ENCODE peak calls at places on chromosome 4, in four cellular contexts. One of them, this sample, is unnamed.

GRCh38 chr4:65747386-65747785 is 77.1 kb upstream of the EPHA5 start:
- DNase-seq in K562: no peak
- DNase-seq in WTC11: no peak
- DNase-seq in HepG2: no peak
- DNase-seq in this sample: no peak

GRCh38 chr4:140031706-140032105 is 122.3 kb downstream of the MAML3 start:
- DNase-seq in K562: no peak
- DNase-seq in WTC11: no peak
- DNase-seq in HepG2: no peak
- DNase-seq in this sample: no peak

GRCh38 chr4:75723117-75723801 is 1.1 kb upstream of the USO1 start:
- DNase-seq in K562: no peak
- DNase-seq in WTC11: no peak
- DNase-seq in HepG2: peak
- DNase-seq in this sample: no peak

GRCh38 chr4:106096454-106096853 is 201.2 kb downstream of the NPNT start:
- DNase-seq in K562: no peak
- DNase-seq in WTC11: no peak
- DNase-seq in HepG2: no peak
- DNase-seq in this sample: no peak

GRCh38 chr4:165493359-165493758 is 114.6 kb downstream of the CPE start:
- DNase-seq in K562: peak
- DNase-seq in WTC11: peak
- DNase-seq in HepG2: peak
- DNase-seq in this sample: peak

GRCh38 chr4:185186769-185187168 is 17.0 kb downstream of the CFAP97 start:
- DNase-seq in K562: no peak
- DNase-seq in WTC11: no peak
- DNase-seq in HepG2: no peak
- DNase-seq in this sample: no peak

GRCh38 chr4:21113496-21114213 is 413.4 kb downstream of the PACRGL start:
- DNase-seq in K562: no peak
- DNase-seq in WTC11: no peak
- DNase-seq in HepG2: no peak
- DNase-seq in this sample: no peak

GRCh38 chr4:24794111-24794860 is 1.1 kb upstream of the SOD3 start:
- DNase-seq in K562: no peak
- DNase-seq in WTC11: no peak
- DNase-seq in HepG2: no peak
- DNase-seq in this sample: no peak

GRCh38 chr4:4386296-4386735 is 586 bp upstream of the NSG1 start:
- DNase-seq in K562: peak
- DNase-seq in WTC11: peak
- DNase-seq in HepG2: no peak
- DNase-seq in this sample: no peak

GRCh38 chr4:139142980-139143379 is 34.0 kb downstream of the ELF2 start:
- DNase-seq in K562: no peak
- DNase-seq in WTC11: no peak
- DNase-seq in HepG2: no peak
- DNase-seq in this sample: no peak

GRCh38 chr4:79823148-79823763 is 249.8 kb downstream of the ANTXR2 start:
- DNase-seq in K562: no peak
- DNase-seq in WTC11: no peak
- DNase-seq in HepG2: no peak
- DNase-seq in this sample: no peak

GRCh38 chr4:118997601-118998000 is 108.9 kb downstream of the SYNPO2 start:
- DNase-seq in K562: no peak
- DNase-seq in WTC11: no peak
- DNase-seq in HepG2: no peak
- DNase-seq in this sample: no peak

GRCh38 chr4:8410066-8410600 is 30.4 kb downstream of the ACOX3 start:
- DNase-seq in K562: no peak
- DNase-seq in WTC11: no peak
- DNase-seq in HepG2: no peak
- DNase-seq in this sample: no peak

GRCh38 chr4:123291329-123291728 is 105.3 kb upstream of the SPRY1 start:
- DNase-seq in K562: no peak
- DNase-seq in WTC11: no peak
- DNase-seq in HepG2: no peak
- DNase-seq in this sample: peak

GRCh38 chr4:169184686-169185085 is 86.1 kb downstream of the SH3RF1 start:
- DNase-seq in K562: no peak
- DNase-seq in WTC11: no peak
- DNase-seq in HepG2: no peak
- DNase-seq in this sample: no peak

GRCh38 chr4:109629775-109630174 is 69.7 kb downstream of the MCUB start:
- DNase-seq in K562: no peak
- DNase-seq in WTC11: no peak
- DNase-seq in HepG2: no peak
- DNase-seq in this sample: no peak

GRCh38 chr4:21726255-21726815 is 222.2 kb downstream of the KCNIP4 start:
- DNase-seq in K562: no peak
- DNase-seq in WTC11: no peak
- DNase-seq in HepG2: no peak
- DNase-seq in this sample: no peak

GRCh38 chr4:53840643-53841042 is 223.8 kb downstream of the CHIC2 start:
- DNase-seq in K562: no peak
- DNase-seq in WTC11: no peak
- DNase-seq in HepG2: no peak
- DNase-seq in this sample: peak

GRCh38 chr4:174375422-174375821 is 91.7 kb downstream of the CEP44 start:
- DNase-seq in K562: no peak
- DNase-seq in WTC11: no peak
- DNase-seq in HepG2: peak
- DNase-seq in this sample: no peak

GRCh38 chr4:42638993-42639392 is 17.9 kb downstream of the ATP8A1 start:
- DNase-seq in K562: no peak
- DNase-seq in WTC11: no peak
- DNase-seq in HepG2: no peak
- DNase-seq in this sample: no peak

GRCh38 chr4:139838811-139839210 is 173.2 kb downstream of the MGST2 start:
- DNase-seq in K562: no peak
- DNase-seq in WTC11: no peak
- DNase-seq in HepG2: no peak
- DNase-seq in this sample: no peak

GRCh38 chr4:119665718-119666117 is 37.1 kb upstream of the PDE5A start:
- DNase-seq in K562: no peak
- DNase-seq in WTC11: no peak
- DNase-seq in HepG2: no peak
- DNase-seq in this sample: no peak

GRCh38 chr4:10182446-10183424 is 66.1 kb upstream of the WDR1 start:
- DNase-seq in K562: no peak
- DNase-seq in WTC11: no peak
- DNase-seq in HepG2: no peak
- DNase-seq in this sample: no peak

GRCh38 chr4:147678796-147679549 is 5.0 kb downstream of the PRMT9 start:
- DNase-seq in K562: no peak
- DNase-seq in WTC11: peak
- DNase-seq in HepG2: peak
- DNase-seq in this sample: no peak

GRCh38 chr4:145482209-145483021 is 762 bp downstream of the SMAD1 start:
- DNase-seq in K562: no peak
- DNase-seq in WTC11: peak
- DNase-seq in HepG2: peak
- DNase-seq in this sample: peak

GRCh38 chr4:15883611-15884243 is 54.8 kb downstream of the FGFBP1 start:
- DNase-seq in K562: no peak
- DNase-seq in WTC11: no peak
- DNase-seq in HepG2: no peak
- DNase-seq in this sample: no peak

GRCh38 chr4:139642364-139642763 is 23.3 kb upstream of the MGST2 start:
- DNase-seq in K562: no peak
- DNase-seq in WTC11: no peak
- DNase-seq in HepG2: no peak
- DNase-seq in this sample: peak

GRCh38 chr4:22416403-22416802 is 99.5 kb downstream of the ADGRA3 start:
- DNase-seq in K562: no peak
- DNase-seq in WTC11: no peak
- DNase-seq in HepG2: no peak
- DNase-seq in this sample: no peak

GRCh38 chr4:98601719-98602118 is 56.7 kb downstream of the TSPAN5 start:
- DNase-seq in K562: no peak
- DNase-seq in WTC11: no peak
- DNase-seq in HepG2: no peak
- DNase-seq in this sample: no peak

GRCh38 chr4:88775026-88775425 is 77.4 kb upstream of the NAP1L5 start:
- DNase-seq in K562: no peak
- DNase-seq in WTC11: no peak
- DNase-seq in HepG2: no peak
- DNase-seq in this sample: no peak
- TF ChIP-seq HMGXB4 in K562: no peak
- TF ChIP-seq HMGXB4 in WTC11: no peak
- TF ChIP-seq HMGXB4 in HepG2: no peak
- TF ChIP-seq HMGXB4 in this sample: no peak

GRCh38 chr4:19327364-19327763 is 924.3 kb upstream of the SLIT2 start:
- DNase-seq in K562: no peak
- DNase-seq in WTC11: no peak
- DNase-seq in HepG2: no peak
- DNase-seq in this sample: no peak
- TF ChIP-seq HMGXB4 in K562: no peak
- TF ChIP-seq HMGXB4 in WTC11: no peak
- TF ChIP-seq HMGXB4 in HepG2: no peak
- TF ChIP-seq HMGXB4 in this sample: no peak

DNA sequence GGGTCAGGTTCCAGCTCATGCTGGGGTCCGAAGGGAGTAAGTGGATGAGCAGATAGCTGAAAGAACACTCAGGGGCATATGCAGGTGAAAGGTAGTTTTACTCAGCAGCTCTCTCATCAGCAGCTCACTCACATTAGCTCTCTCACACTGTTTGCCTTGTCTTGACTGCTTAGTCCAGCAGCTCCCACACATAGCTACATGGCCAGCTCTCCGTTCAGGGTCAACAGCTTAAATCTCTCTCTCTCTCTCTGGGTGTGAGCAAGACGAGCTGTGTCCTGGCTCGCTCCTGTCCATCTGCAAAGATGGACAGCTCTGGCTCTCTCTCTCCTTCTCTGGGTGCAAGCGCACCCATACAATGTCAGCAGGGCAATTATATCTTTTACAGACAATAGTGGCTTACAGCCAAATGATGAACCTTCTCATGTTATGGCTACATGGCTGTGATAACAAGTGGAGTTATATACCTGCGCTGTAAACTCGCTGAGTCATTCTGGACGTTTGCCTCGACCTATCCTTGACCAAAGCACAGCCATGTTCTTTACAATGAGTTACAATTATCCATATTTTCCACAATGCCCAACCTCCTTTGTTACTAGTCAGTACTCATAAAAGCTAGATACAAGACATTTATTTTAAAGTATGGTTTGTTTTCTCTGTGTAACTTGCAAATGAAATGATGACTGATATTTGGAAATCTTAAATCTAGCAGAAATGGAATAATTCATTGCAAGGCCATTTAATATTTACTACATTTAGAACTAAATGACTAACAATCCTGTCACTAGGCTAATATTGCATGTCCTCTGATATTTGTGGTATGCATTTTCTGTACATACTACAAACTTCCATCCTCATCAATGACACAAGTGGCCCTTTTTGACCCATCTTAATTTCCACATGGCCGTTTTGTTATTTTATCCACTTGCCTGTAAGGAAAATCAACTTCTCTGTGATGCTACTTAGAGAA is 9.3 kb downstream of the PAPSS1 start:
- DNase-seq in K562: no peak
- DNase-seq in WTC11: no peak
- DNase-seq in HepG2: no peak
- DNase-seq in this sample: no peak
- TF ChIP-seq HMGXB4 in K562: no peak
- TF ChIP-seq HMGXB4 in WTC11: no peak
- TF ChIP-seq HMGXB4 in HepG2: no peak
- TF ChIP-seq HMGXB4 in this sample: no peak

DNA sequence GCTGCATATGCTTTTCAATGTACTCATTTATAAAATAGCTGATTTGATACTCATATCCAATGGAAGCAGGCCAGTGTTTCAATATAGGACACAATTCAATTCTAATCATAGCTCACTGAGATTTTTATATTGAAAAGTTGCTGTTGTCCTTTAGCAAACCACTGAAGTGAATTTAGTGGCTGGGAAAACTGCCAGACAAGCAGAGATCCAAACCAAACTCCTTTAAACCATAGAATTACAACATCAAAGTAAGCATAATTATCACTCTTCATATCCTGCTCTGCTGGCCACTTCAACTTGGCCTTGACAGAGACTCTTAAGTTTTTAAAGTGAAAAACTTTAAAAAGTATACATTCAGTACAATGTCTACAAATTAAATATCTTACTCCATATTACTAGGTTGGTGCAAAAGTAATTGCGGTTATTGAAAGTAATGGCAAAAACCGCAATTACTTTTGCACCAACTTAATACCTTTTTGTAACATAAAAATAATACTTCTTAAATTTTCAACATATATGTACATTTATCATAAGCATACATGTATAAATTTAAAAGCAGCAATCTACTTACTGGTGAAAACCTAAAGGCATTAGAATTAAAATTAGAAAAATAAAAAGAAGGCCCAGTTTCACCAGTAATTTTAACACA is 433.0 kb downstream of the PCDH10 start:
- DNase-seq in K562: no peak
- DNase-seq in WTC11: no peak
- DNase-seq in HepG2: no peak
- DNase-seq in this sample: no peak
- TF ChIP-seq HMGXB4 in K562: no peak
- TF ChIP-seq HMGXB4 in WTC11: no peak
- TF ChIP-seq HMGXB4 in HepG2: no peak
- TF ChIP-seq HMGXB4 in this sample: no peak

GRCh38 chr4:71195932-71196331 is 142.9 kb upstream of the SLC4A4 start:
- DNase-seq in K562: no peak
- DNase-seq in WTC11: no peak
- DNase-seq in HepG2: no peak
- DNase-seq in this sample: no peak
- TF ChIP-seq HMGXB4 in K562: no peak
- TF ChIP-seq HMGXB4 in WTC11: no peak
- TF ChIP-seq HMGXB4 in HepG2: no peak
- TF ChIP-seq HMGXB4 in this sample: no peak

GRCh38 chr4:151331276-151332042 is 6.1 kb upstream of the SH3D19 start:
- DNase-seq in K562: no peak
- DNase-seq in WTC11: no peak
- DNase-seq in HepG2: peak
- DNase-seq in this sample: no peak
- TF ChIP-seq HMGXB4 in K562: no peak
- TF ChIP-seq HMGXB4 in WTC11: no peak
- TF ChIP-seq HMGXB4 in HepG2: no peak
- TF ChIP-seq HMGXB4 in this sample: no peak

GRCh38 chr4:38092701-38093100 is 132.5 kb downstream of the PTTG2 start:
- DNase-seq in K562: no peak
- DNase-seq in WTC11: no peak
- DNase-seq in HepG2: no peak
- DNase-seq in this sample: no peak
- TF ChIP-seq HMGXB4 in K562: no peak
- TF ChIP-seq HMGXB4 in WTC11: no peak
- TF ChIP-seq HMGXB4 in HepG2: no peak
- TF ChIP-seq HMGXB4 in this sample: no peak

DNA sequence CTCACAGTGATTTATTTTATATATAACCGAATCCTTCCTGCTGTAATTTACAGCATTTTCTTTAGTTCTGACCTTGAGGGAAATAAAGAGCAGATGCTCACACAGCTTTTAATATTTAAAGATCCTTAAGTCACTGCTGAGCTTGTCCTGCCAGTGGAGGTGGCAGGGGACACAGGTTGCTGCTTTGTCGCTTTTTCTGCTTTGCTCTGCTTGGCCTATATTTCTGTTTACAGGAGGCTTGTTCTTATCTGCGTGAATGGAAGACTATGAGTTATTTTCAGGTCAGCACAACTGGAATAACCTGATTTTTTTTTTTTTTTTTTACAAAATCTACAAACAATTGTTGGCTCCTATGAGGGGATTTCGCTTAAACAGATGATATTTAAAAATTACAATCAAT is 2.3 kb downstream of the TXK start:
- DNase-seq in K562: no peak
- DNase-seq in WTC11: no peak
- DNase-seq in HepG2: no peak
- DNase-seq in this sample: no peak
- TF ChIP-seq HMGXB4 in K562: no peak
- TF ChIP-seq HMGXB4 in WTC11: no peak
- TF ChIP-seq HMGXB4 in HepG2: no peak
- TF ChIP-seq HMGXB4 in this sample: no peak

This sample was measured in A549.